ENCODE peak calls at places on chromosomes 2 and 18, in seven cellular contexts. K, G, B, U, Z, Y and V are unnamed samples.
A peak's percentile ranks its signal among the peaks of the same experiment; 100 is the strongest.

GRCh38 chr2:24228470-24228869 is 53.6 kb downstream of the FAM228A start:
- DNase-seq in K (peak; percentile 46), B (no peak), U (no peak), G (peak; percentile 29), Y (peak; percentile 24), Z (no peak), V (no peak)

GRCh38 chr2:41109744-41110143 is 657.9 kb upstream of the SLC8A1 start:
- DNase-seq in Z (no peak), B (no peak), Y (no peak), U (no peak), G (no peak), K (no peak), V (no peak)

GRCh38 chr2:69184224-69184623 is 171.2 kb downstream of the ANTXR1 start:
- DNase-seq in Y (no peak), G (peak; percentile 89), U (no peak), B (no peak), Z (no peak), K (no peak), V (no peak)

GRCh38 chr2:146986161-146986560 is 858.7 kb upstream of the ACVR2A start:
- DNase-seq in K (peak; percentile 36), U (no peak), B (no peak), G (peak; percentile 68), Y (peak; percentile 88), Z (peak; percentile 50), V (no peak)

GRCh38 chr2:144548532-144549191 is 28.7 kb upstream of the ZEB2 start:
- DNase-seq in U (no peak), B (no peak), K (no peak), Z (no peak), G (no peak), Y (peak; percentile 10), V (peak; percentile 73)

GRCh38 chr2:76867854-76868253 is 654.3 kb downstream of the LRRTM4 start:
- DNase-seq in K (peak; percentile 74), Y (peak; percentile 77), U (no peak), Z (peak; percentile 39), B (no peak), G (peak; percentile 45), V (no peak)

GRCh38 chr2:238947920-238948710 is 100.2 kb downstream of the TWIST2 start:
- DNase-seq in G (peak; percentile 97), B (no peak), U (no peak), Y (no peak), Z (peak; percentile 97), K (peak; percentile 78), V (peak; percentile 74)

GRCh38 chr2:120896126-120896525 is 160.5 kb downstream of the GLI2 start:
- DNase-seq in U (no peak), Z (no peak), B (no peak), G (no peak), K (no peak), Y (no peak), V (no peak)

GRCh38 chr18:23223641-23224040 is 88.4 kb downstream of the CABLES1 start:
- DNase-seq in K (no peak), U (no peak), B (no peak), Y (no peak), Z (no peak), G (no peak), V (no peak)

GRCh38 chr2:102143450-102143985 is 972 bp downstream of the IL1R1 start:
- DNase-seq in K (peak; percentile 60), B (peak; percentile 54), Z (no peak), G (peak; percentile 69), Y (no peak), U (no peak), V (no peak)

GRCh38 chr2:200373973-200374416 is 67.5 kb downstream of the SPATS2L start:
- DNase-seq in U (no peak), B (peak; percentile 56), G (no peak), Y (no peak), Z (no peak), K (no peak), V (peak; percentile 87)

GRCh38 chr2:100106460-100106859 is 35.9 kb downstream of the AFF3 start:
- DNase-seq in B (peak; percentile 13), U (peak; percentile 45), Z (no peak), K (peak; percentile 29), G (no peak), Y (no peak), V (no peak)

DNA sequence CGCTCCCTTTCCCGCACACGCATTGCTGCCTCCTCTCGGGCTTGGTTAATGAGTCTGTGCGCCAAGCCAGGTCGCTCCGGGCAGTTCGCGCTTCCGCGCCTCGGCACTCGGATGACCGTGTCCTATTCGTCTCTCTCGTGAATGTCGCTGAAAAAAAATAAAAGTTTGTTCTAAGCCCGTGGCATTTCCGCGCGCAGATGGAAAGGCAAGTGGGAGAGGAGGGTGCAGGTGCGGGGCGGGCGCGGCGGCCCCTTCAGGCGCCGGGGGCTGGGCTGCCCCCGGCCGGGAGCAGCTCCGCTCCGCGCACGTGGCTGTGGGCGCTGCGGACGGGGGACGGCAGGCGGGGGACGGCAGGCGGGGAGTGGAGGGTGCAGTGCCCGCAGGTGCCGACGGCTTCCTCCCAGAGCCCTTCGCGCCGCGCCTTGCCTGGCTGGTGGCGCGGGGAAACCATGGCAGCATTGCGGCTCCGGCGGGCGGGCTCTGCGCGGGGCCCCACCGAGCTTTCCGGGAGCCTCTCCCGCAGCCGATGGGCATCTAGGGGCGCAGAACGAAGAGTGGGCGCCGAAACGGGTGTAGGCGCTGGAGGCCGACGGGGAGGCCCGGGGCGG is 159.6 kb upstream of the SIX2 start:
- DNase-seq in Y (no peak), G (peak; percentile 46), U (peak; percentile 71), B (no peak), K (no peak), Z (no peak), V (peak; percentile 47)
- TF ChIP-seq EZH2 in Y (peak; percentile 77), G (no peak), U (peak; percentile 89), B (peak; percentile 93), K (peak; percentile 95), Z (peak; percentile 71), V (no peak)

DNA sequence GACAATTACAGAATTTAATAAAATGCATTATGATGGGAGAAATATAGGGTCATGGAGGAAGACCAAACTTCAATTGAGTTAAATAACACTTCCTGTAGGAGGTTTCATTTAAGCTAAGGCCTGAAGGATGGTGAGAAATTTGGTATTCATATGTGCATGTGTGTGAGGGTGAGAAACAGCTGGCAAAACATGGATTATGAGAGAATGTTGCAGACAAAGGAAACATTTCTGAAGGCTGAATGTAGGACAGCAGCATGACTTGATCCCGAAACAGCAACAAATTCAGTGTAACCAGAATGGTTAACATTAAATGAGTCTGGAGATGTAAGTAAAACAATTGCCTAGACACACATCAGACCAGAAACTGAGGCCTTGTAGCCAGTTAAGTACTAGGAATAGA is 630.8 kb downstream of the NR4A2 start:
- DNase-seq in Z (no peak), Y (no peak), B (no peak), K (no peak), G (no peak), U (no peak), V (no peak)
- H3K27ac ChIP-seq in Z (no peak overlapping the region), Y (no peak overlapping the region), B (no peak overlapping the region), K (no peak overlapping the region), G (no peak overlapping the region), U (no peak overlapping the region), V (no peak overlapping the region)

GRCh38 chr2:170822885-170823799 is 6.5 kb downstream of the GAD1 start:
- DNase-seq in Z (no peak), U (peak; percentile 66), K (no peak), Y (no peak), G (peak; percentile 39), B (no peak), V (no peak)

GRCh38 chr2:170824526-170825015 is 7.9 kb downstream of the GAD1 start:
- DNase-seq in Y (peak; percentile 32), B (no peak), Z (no peak), K (no peak), U (no peak), G (peak; percentile 46), V (no peak)

GRCh38 chr2:170821631-170822291 is 5.1 kb downstream of the GAD1 start:
- DNase-seq in G (no peak), Z (no peak), K (no peak), B (no peak), U (no peak), Y (no peak), V (no peak)

GRCh38 chr2:170822292-170822884 is 5.7 kb downstream of the GAD1 start:
- DNase-seq in B (no peak), Y (peak; percentile 49), Z (no peak), U (peak; percentile 77), G (peak; percentile 14), K (no peak), V (no peak)

DNA sequence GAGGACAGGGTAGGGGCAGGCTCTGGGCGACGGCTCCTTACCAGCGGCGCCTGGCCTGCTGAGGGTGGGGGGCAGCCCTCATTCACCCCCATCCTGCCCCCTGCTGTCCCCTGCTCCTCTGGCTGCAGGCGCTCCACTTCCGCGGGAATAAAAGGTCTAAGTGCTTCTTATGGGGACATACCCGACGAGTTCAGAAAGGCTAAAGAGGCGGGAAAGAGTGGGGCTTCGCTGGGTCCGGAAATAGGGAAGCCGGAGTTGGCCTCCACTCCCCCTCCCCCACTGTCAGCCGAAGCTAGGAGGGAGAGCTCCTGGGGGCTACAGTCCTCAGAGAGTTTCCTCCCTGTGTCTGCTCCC is 7.1 kb downstream of the GAD1 start:
- DNase-seq in Z (no peak), B (no peak), K (no peak), Y (no peak), G (no peak), U (no peak), V (no peak)
- TF ChIP-seq EZH2 in Z (peak; percentile 81), B (peak; percentile 6), K (no peak), Y (no peak), G (no peak), U (no peak), V (no peak)

DNA sequence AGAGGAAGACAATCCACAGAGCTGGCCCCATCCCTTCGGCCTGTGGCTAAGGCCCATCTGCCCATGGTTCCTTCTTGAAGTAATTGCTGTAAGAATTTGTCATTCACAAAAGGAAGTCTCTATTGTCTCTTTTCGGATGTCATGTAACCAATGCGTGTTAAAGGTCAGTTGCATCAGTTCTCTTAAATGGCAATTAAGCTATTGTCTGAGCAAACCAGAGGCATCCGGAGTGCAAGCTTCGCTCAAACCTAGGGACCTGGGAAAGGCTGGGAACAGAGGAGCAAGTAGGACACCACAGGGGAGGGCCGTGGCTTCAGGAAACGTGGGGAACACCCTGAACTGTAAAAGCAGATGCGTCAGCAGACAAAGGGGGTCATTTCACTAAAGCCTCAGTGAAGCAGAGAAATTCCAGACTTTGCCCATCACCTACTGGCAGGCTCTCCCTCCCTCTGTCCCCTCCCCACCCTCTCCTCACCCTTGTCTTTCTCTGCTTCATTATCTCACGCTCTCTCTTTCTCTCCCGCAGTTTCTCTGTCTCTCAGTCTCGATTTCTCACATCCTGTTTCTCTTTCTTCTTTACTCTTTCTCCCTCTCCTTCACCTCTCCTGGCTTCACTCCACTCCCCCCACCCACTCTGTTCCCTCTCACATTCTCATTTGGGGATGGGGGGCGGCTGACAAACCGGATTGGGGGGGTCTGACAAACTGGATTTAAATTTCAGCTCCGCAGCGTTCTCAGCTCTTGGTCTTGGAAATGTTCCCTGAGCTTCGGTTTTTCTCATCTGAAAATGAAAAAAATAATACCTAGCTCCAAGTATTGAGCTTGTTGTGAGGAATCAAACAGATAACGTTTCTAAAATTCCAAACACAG is 204.6 kb upstream of the TNP1 start:
- DNase-seq in B (peak; percentile 37), Z (peak; percentile 74), Y (peak; percentile 62), G (peak; percentile 68), K (peak; percentile 51), U (peak; percentile 76), V (no peak)
- H3K27ac ChIP-seq in B (peak overlapping the region; percentile 58), Z (peak overlapping the region; percentile 25), Y (no peak overlapping the region), G (peak overlapping the region; percentile 65), K (no peak overlapping the region), U (peak overlapping the region; percentile 73), V (no peak overlapping the region)

DNA sequence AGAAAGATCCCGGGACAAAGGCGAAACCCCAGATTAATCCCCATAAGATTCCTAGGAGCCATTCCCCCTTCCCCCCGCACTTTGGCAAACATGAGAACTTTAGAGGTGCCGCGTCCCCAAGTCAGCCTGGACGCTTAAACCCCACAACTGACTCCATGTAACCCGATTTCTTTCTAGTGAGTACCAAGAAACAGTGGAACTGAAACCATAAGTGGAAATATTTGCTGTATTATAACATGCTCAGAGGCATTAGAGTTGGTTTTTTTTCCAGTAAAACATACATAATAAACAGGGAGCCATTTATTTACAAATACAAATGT is 10.3 kb downstream of the POU3F3 start:
- DNase-seq in G (no peak), K (no peak), B (no peak), U (no peak), Y (no peak), Z (no peak), V (no peak)
- TF ChIP-seq EZH2 in G (no peak), K (no peak), B (peak; percentile 10), U (peak; percentile 35), Y (no peak), Z (no peak), V (no peak)